ENCODE peak calls at places on chromosome 10, in nine cellular contexts. V is activated CD8-positive, alpha-beta memory T cell treated with anti-CD3 and anti-CD28 coated beads, Interleukin-2, amount 10 ng/mL, durations not matched to agents 7 days and 5 days; D is mucosa of descending colon; M is left lung; C is omental fat pad; A is heart left ventricle; I is left ventricle myocardium superior; G is lung; Y is right cardiac atrium. E is an unnamed sample.
A peak's percentile ranks its signal among the peaks of the same experiment; 100 is the strongest.

GRCh38 chr10:48957361-48957760 is 17.7 kb upstream of the LRRC18 start:
- ATAC-seq in V (no peak), D (no peak), M (no peak), C (no peak), A (no peak), I (no peak), G (no peak), Y (no peak), E (no peak)

GRCh38 chr10:103719036-103719435 is 136.3 kb downstream of the SH3PXD2A start:
- ATAC-seq in V (no peak), D (no peak), M (no peak), C (no peak), A (no peak), I (no peak), G (no peak), Y (no peak), E (no peak)

GRCh38 chr10:93471110-93471651 is 11.0 kb downstream of the MYOF start:
- ATAC-seq in V (no peak), D (peak; percentile 73), M (peak; percentile 46), C (peak; percentile 40), A (peak; percentile 64), I (peak; percentile 14), G (peak; percentile 43), Y (peak; percentile 45), E (peak; percentile 81)

GRCh38 chr10:125977206-125977605 is 80.8 kb downstream of the FANK1 start:
- ATAC-seq in V (no peak), D (no peak), M (no peak), C (no peak), A (no peak), I (no peak), G (no peak), Y (no peak), E (no peak)

GRCh38 chr10:37872283-37872682 is 14.9 kb upstream of the ZNF248 start:
- ATAC-seq in V (no peak), D (no peak), M (no peak), C (no peak), A (no peak), I (no peak), G (no peak), Y (no peak), E (no peak)

GRCh38 chr10:13809447-13809846 is 222.7 kb downstream of the PRPF18 start:
- ATAC-seq in V (no peak), D (no peak), M (no peak), C (no peak), A (no peak), I (no peak), G (no peak), Y (no peak), E (no peak)

GRCh38 chr10:101617102-101617823 is 29.1 kb downstream of the DPCD start:
- ATAC-seq in V (no peak), D (no peak), M (no peak), C (no peak), A (no peak), I (no peak), G (no peak), Y (no peak), E (no peak)

GRCh38 chr10:31929986-31930675 is 1.5 kb upstream of the ARHGAP12 start:
- ATAC-seq in V (peak; percentile 41), D (no peak), M (peak; percentile 1), C (no peak), A (no peak), I (no peak), G (no peak), Y (no peak), E (peak; percentile 18)

GRCh38 chr10:27319752-27320561 is 79.4 kb upstream of the ACBD5 start:
- ATAC-seq in V (peak; percentile 53), D (peak; percentile 89), M (peak; percentile 94), C (peak; percentile 70), A (peak; percentile 97), I (peak; percentile 90), G (peak; percentile 87), Y (peak; percentile 94), E (peak; percentile 85)

GRCh38 chr10:72509206-72509799 is 116.6 kb downstream of the MICU1 start:
- ATAC-seq in V (peak; percentile 20), D (peak; percentile 36), M (no peak), C (no peak), A (no peak), I (no peak), G (no peak), Y (no peak), E (peak; percentile 66)

GRCh38 chr10:126218174-126218573 is 170.1 kb downstream of the ADAM12 start:
- ATAC-seq in V (no peak), D (no peak), M (no peak), C (no peak), A (no peak), I (no peak), G (no peak), Y (no peak), E (no peak)

GRCh38 chr10:104220515-104220914 is 11.6 kb downstream of the CFAP43 start:
- ATAC-seq in V (no peak), D (peak; percentile 74), M (no peak), C (no peak), A (no peak), I (no peak), G (no peak), Y (no peak), E (no peak)

GRCh38 chr10:17793823-17794759 is 15.1 kb upstream of the MRC1 start:
- ATAC-seq in V (no peak), D (peak; percentile 78), M (peak; percentile 84), C (no peak), A (no peak), I (no peak), G (peak; percentile 47), Y (no peak), E (no peak)

GRCh38 chr10:117944676-117945447 is 101.9 kb downstream of the RAB11FIP2 start:
- ATAC-seq in V (no peak), D (no peak), M (no peak), C (no peak), A (no peak), I (no peak), G (no peak), Y (no peak), E (no peak)

GRCh38 chr10:84191106-84191505 is 3.2 kb upstream of the CDHR1 start:
- ATAC-seq in V (no peak), D (no peak), M (no peak), C (no peak), A (no peak), I (no peak), G (no peak), Y (no peak), E (no peak)

GRCh38 chr10:117339979-117340378 is 35.3 kb downstream of the PDZD8 start:
- ATAC-seq in V (no peak), D (no peak), M (no peak), C (no peak), A (no peak), I (no peak), G (no peak), Y (no peak), E (no peak)

GRCh38 chr10:114518401-114519305 is 114.4 kb upstream of the AFAP1L2 start:
- ATAC-seq in V (no peak), D (peak; percentile 15), M (peak; percentile 18), C (no peak), A (no peak), I (no peak), G (no peak), Y (no peak), E (no peak)

GRCh38 chr10:116654816-116655215 is 34.1 kb downstream of the PNLIPRP2 start:
- ATAC-seq in V (no peak), D (no peak), M (no peak), C (no peak), A (no peak), I (no peak), G (no peak), Y (no peak), E (no peak)

GRCh38 chr10:43203491-43204393 is 63.1 kb downstream of the RASGEF1A start:
- ATAC-seq in V (peak; percentile 27), D (peak; percentile 43), M (peak; percentile 36), C (peak; percentile 28), A (no peak), I (peak; percentile 17), G (no peak), Y (peak; percentile 5), E (peak; percentile 30)